ENCODE peak calls at places on chromosomes 6 and 20, in eight cellular contexts. H, L, T, W, C, O, A and V are unnamed samples.
A peak's percentile ranks its signal among the peaks of the same experiment; 100 is the strongest.

GRCh38 chr6:150236544-150236943 is 93.7 kb downstream of the PPP1R14C start:
- DNase-seq in H (peak; percentile 89), L (no peak), T (no peak), W (no peak), C (no peak), O (no peak), A (no peak), V (no peak)

GRCh38 chr20:9996944-9997343 is 37.8 kb upstream of the ANKEF1 start:
- DNase-seq in H (no peak), L (no peak), T (peak; percentile 7), W (no peak), C (no peak), O (no peak), A (no peak), V (no peak)

GRCh38 chr6:112562348-112563220 is 215.5 kb downstream of the RFPL4B start:
- DNase-seq in H (no peak), L (no peak), T (peak; percentile 10), W (peak; percentile 13), C (no peak), O (no peak), A (no peak), V (no peak)

GRCh38 chr6:101085327-101085726 is 204.2 kb upstream of the ASCC3 start:
- DNase-seq in H (no peak), L (no peak), T (peak; percentile 66), W (no peak), C (peak; percentile 13), O (no peak), A (no peak), V (no peak)

GRCh38 chr6:31547727-31548422 is 467 bp downstream of the NFKBIL1 start:
- DNase-seq in H (peak; percentile 72), L (no peak), T (peak; percentile 25), W (no peak), C (no peak), O (no peak), A (no peak), V (no peak)

GRCh38 chr6:46626228-46626909 is 26.2 kb downstream of the CYP39A1 start:
- DNase-seq in H (no peak), L (peak; percentile 3), T (peak; percentile 67), W (no peak), C (no peak), O (peak; percentile 59), A (no peak), V (no peak)

GRCh38 chr6:112886415-112886814 is 539.3 kb downstream of the RFPL4B start:
- DNase-seq in H (no peak), L (no peak), T (no peak), W (no peak), C (no peak), O (no peak), A (no peak), V (no peak)

GRCh38 chr6:170329321-170329720 is 22.8 kb downstream of the FAM120B start:
- DNase-seq in H (no peak), L (no peak), T (no peak), W (no peak), C (no peak), O (no peak), A (no peak), V (no peak)

GRCh38 chr6:106316376-106316769 is 9.2 kb downstream of the ATG5 start:
- DNase-seq in H (no peak), L (no peak), T (no peak), W (no peak), C (no peak), O (no peak), A (no peak), V (no peak)

GRCh38 chr20:46376196-46376785 is 30.1 kb downstream of the ELMO2 start:
- DNase-seq in H (no peak), L (no peak), T (no peak), W (peak; percentile 19), C (no peak), O (no peak), A (no peak), V (no peak)

GRCh38 chr20:57991211-57991841 is 237.1 kb downstream of the ANKRD60 start:
- DNase-seq in H (no peak), L (no peak), T (peak; percentile 9), W (no peak), C (peak; percentile 47), O (peak; percentile 61), A (no peak), V (peak; percentile 43)

GRCh38 chr6:109987196-109987595 is 9.1 kb downstream of the GPR6 start:
- DNase-seq in H (no peak), L (no peak), T (no peak), W (no peak), C (no peak), O (no peak), A (no peak), V (no peak)

GRCh38 chr6:112244428-112244827 is 9.9 kb downstream of the LAMA4 start:
- DNase-seq in H (no peak), L (no peak), T (peak; percentile 34), W (no peak), C (no peak), O (no peak), A (no peak), V (no peak)

GRCh38 chr6:148999921-149000589 is 253.2 kb downstream of the UST start:
- DNase-seq in H (no peak), L (peak; percentile 72), T (peak; percentile 89), W (no peak), C (no peak), O (no peak), A (no peak), V (peak; percentile 4)

GRCh38 chr6:100311707-100312266 is 152.9 kb downstream of the SIM1 start:
- DNase-seq in H (no peak), L (peak; percentile 17), T (no peak), W (no peak), C (no peak), O (no peak), A (no peak), V (no peak)

GRCh38 chr20:47146703-47147102 is 209.8 kb downstream of the ZMYND8 start:
- DNase-seq in H (no peak), L (peak; percentile 45), T (peak; percentile 43), W (no peak), C (peak; percentile 32), O (peak; percentile 88), A (no peak), V (no peak)

GRCh38 chr20:18585134-18585533 is 2.7 kb upstream of the DTD1 start:
- DNase-seq in H (no peak), L (peak; percentile 56), T (peak; percentile 88), W (no peak), C (no peak), O (peak; percentile 68), A (no peak), V (no peak)

GRCh38 chr20:44993343-44993742 is 27.0 kb downstream of the STK4 start:
- DNase-seq in H (no peak), L (no peak), T (peak; percentile 24), W (no peak), C (no peak), O (no peak), A (no peak), V (no peak)